ENCODE peak calls at places on chromosomes 13 and 19, in four cellular contexts. X is fibroblast of gingiva; P is Caco-2; D is stimulated activated CD4-positive, alpha-beta T cell treated with anti-CD3 and anti-CD28 coated beads, Interleukin-15, amount 100 ng/mL, for 1 hour. S is an unnamed sample.

GRCh38 chr19:52923782-52924593 is 760 bp upstream of the ZNF888 start:
- DNase-seq in D (no peak), P (peak), X (peak), S (no peak)

GRCh38 chr19:33394006-33394722 is 20.7 kb downstream of the CEBPG start:
- DNase-seq in X (peak), P (peak), D (no peak), S (no peak)

GRCh38 chr13:50682966-50683365 is 160.5 kb downstream of the DLEU7 start:
- DNase-seq in P (no peak), D (no peak), X (no peak), S (no peak)

GRCh38 chr13:114122591-114123211 is 9.7 kb downstream of the RASA3 start:
- DNase-seq in D (no peak), X (no peak), P (no peak), S (no peak)

GRCh38 chr19:38617283-38617763 is 430 bp downstream of the MAP4K1 start:
- DNase-seq in X (no peak), D (peak), P (no peak), S (no peak)

GRCh38 chr19:50724522-50725217 is 1.5 kb downstream of the CLEC11A start:
- DNase-seq in D (peak), P (peak), X (peak), S (peak)

GRCh38 chr19:40702337-40703012 is 12.0 kb upstream of the NUMBL start:
- DNase-seq in D (no peak), X (no peak), P (no peak), S (no peak)

GRCh38 chr19:44729516-44730033 is 18.9 kb upstream of the BCL3 start:
- DNase-seq in D (no peak), X (no peak), P (no peak), S (no peak)

GRCh38 chr19:6677924-6678689 is 8.1 kb upstream of the TNFSF14 start:
- DNase-seq in X (no peak), D (no peak), P (no peak), S (no peak)

GRCh38 chr19:17346109-17346671 is 8.8 kb downstream of the GTPBP3 start:
- DNase-seq in P (peak), D (peak), X (peak), S (no peak)

GRCh38 chr13:66888698-66889097 is 341.4 kb downstream of the PCDH9 start:
- DNase-seq in P (no peak), D (no peak), X (peak), S (no peak)

GRCh38 chr13:106533101-106533939 is 2.1 kb downstream of the EFNB2 start:
- DNase-seq in P (peak), D (no peak), X (peak), S (peak)

GRCh38 chr19:33689138-33689746 is 67.5 kb downstream of the CHST8 start:
- DNase-seq in X (no peak), D (no peak), P (no peak), S (no peak)

GRCh38 chr13:78589206-78589605 is 14.1 kb downstream of the POU4F1 start:
- DNase-seq in X (no peak), P (peak), D (no peak), S (no peak)

GRCh38 chr13:44079413-44080205 is 199.9 kb downstream of the LACC1 start:
- DNase-seq in X (no peak), P (no peak), D (no peak), S (no peak)

GRCh38 chr13:49439609-49440008 is 4.3 kb downstream of the CAB39L start:
- DNase-seq in P (no peak), X (no peak), D (no peak), S (no peak)

GRCh38 chr13:61954092-61954491 is 538.4 kb upstream of the PCDH20 start:
- DNase-seq in P (no peak), D (no peak), X (no peak), S (no peak)

GRCh38 chr13:93038187-93038586 is 188.4 kb upstream of the GPC6 start:
- DNase-seq in P (no peak), D (no peak), X (no peak), S (no peak)

GRCh38 chr13:34993470-34993869 is 51.4 kb downstream of the NBEA start:
- DNase-seq in D (no peak), P (no peak), X (no peak), S (no peak)

GRCh38 chr19:29526730-29527499 is 1.1 kb downstream of the VSTM2B start:
- DNase-seq in D (no peak), P (no peak), X (no peak), S (no peak)

GRCh38 chr19:21698215-21698614 is 69.2 kb downstream of the ZNF100 start:
- DNase-seq in X (no peak), D (no peak), P (no peak), S (no peak)

GRCh38 chr19:2542341-2543069 is 66.6 kb downstream of the GADD45B start:
- DNase-seq in P (peak), X (no peak), D (no peak), S (peak)

GRCh38 chr19:45076029-45076850 is at the start of gene ZNF296:
- DNase-seq in P (peak), X (peak), D (peak), S (no peak)

GRCh38 chr13:24627090-24627714 is 53.0 kb upstream of the ATP12A start:
- DNase-seq in X (no peak), P (no peak), D (no peak), S (no peak)

GRCh38 chr19:40705950-40706619 is 10.6 kb downstream of the COQ8B start:
- DNase-seq in P (no peak), X (no peak), D (no peak), S (no peak)

GRCh38 chr19:54364775-54365257 is at the start of gene LAIR1:
- DNase-seq in P (no peak), X (peak), D (peak), S (no peak)

GRCh38 chr13:29563941-29564340 is 31.5 kb downstream of the SLC7A1 start:
- DNase-seq in D (no peak), P (no peak), X (no peak), S (no peak)

GRCh38 chr13:66405908-66406802 is 824.0 kb downstream of the PCDH9 start:
- DNase-seq in X (peak), P (no peak), D (no peak), S (no peak)

GRCh38 chr13:44117351-44117750 is 237.6 kb downstream of the LACC1 start:
- DNase-seq in D (no peak), P (no peak), X (no peak), S (no peak)

GRCh38 chr19:38683393-38684077 is 36.1 kb downstream of the ACTN4 start:
- DNase-seq in D (peak), P (peak), X (peak), S (no peak)

GRCh38 chr19:17394891-17395415 is 957 bp upstream of the CCDC194 start:
- DNase-seq in X (peak), P (peak), D (peak), S (no peak)

GRCh38 chr19:28285917-28286316 is 927.0 kb downstream of the UQCRFS1 start:
- DNase-seq in P (no peak), D (no peak), X (no peak), S (no peak)

GRCh38 chr19:46298477-46299003 is 1.7 kb downstream of the HIF3A start:
- DNase-seq in P (no peak), D (no peak), X (peak), S (no peak)

GRCh38 chr19:16649734-16650133 is 10.2 kb downstream of the SMIM7 start:
- DNase-seq in P (no peak), D (no peak), X (peak), S (no peak)

GRCh38 chr13:66312312-66313087 is 917.6 kb downstream of the PCDH9 start:
- DNase-seq in D (no peak), X (peak), P (peak), S (peak)

GRCh38 chr13:75445717-75446529 is 36.0 kb downstream of the TBC1D4 start:
- DNase-seq in X (peak), D (no peak), P (no peak), S (no peak)

GRCh38 chr13:27203854-27204253 is 32.2 kb upstream of the USP12 start:
- DNase-seq in P (no peak), D (no peak), X (peak), S (no peak)

GRCh38 chr13:48400820-48401219 is 12.1 kb downstream of the LPAR6 start:
- DNase-seq in P (no peak), D (no peak), X (peak), S (no peak)

GRCh38 chr19:48812094-48812929 is 1.5 kb upstream of the BCAT2 start:
- DNase-seq in P (peak), X (peak), D (no peak), S (no peak)

GRCh38 chr13:111949311-111949710 is 117.6 kb upstream of the SOX1 start:
- DNase-seq in D (no peak), X (no peak), P (no peak), S (no peak)

S was measured in brain pericyte.